ENCODE peak calls at places on chromosomes 13 and 19, in nine cellular contexts. E, F, B, M, K, N, I, G and H are unnamed samples.

GRCh38 chr13:48783181-48783630 is 129.5 kb downstream of the CYSLTR2 start:
- DNase-seq in B (no peak), M (peak), K (peak), G (peak), I (peak), F (peak), N (peak), E (no peak), H (no peak)

GRCh38 chr13:44300895-44301638 is 72.6 kb upstream of the SERP2 start:
- DNase-seq in K (no peak), I (no peak), N (no peak), F (no peak), G (no peak), E (peak), M (peak), B (no peak), H (no peak)

GRCh38 chr19:22882797-22883196 is 50.7 kb downstream of the ZNF723 start:
- DNase-seq in E (no peak), K (no peak), G (peak), M (no peak), N (no peak), F (no peak), B (no peak), I (no peak), H (no peak)

GRCh38 chr13:26067601-26068000 is 15.8 kb upstream of the SHISA2 start:
- DNase-seq in K (no peak), G (no peak), E (no peak), B (no peak), N (no peak), F (no peak), M (no peak), I (no peak), H (no peak)

GRCh38 chr19:55473613-55474012 is 2.8 kb upstream of the ZNF628 start:
- DNase-seq in N (no peak), G (no peak), K (no peak), B (no peak), M (no peak), F (no peak), E (peak), I (no peak), H (no peak)

GRCh38 chr13:67464154-67464553 is 234.0 kb upstream of the PCDH9 start:
- DNase-seq in N (no peak), F (no peak), K (no peak), M (no peak), E (no peak), G (no peak), I (no peak), B (no peak), H (no peak)

GRCh38 chr13:30618186-30618937 is 642 bp downstream of the USPL1 start:
- DNase-seq in B (peak), E (no peak), K (no peak), F (no peak), M (peak), I (no peak), G (peak), N (no peak), H (no peak)

GRCh38 chr19:11708457-11708856 is 30.3 kb downstream of the ZNF823 start:
- DNase-seq in K (no peak), G (no peak), M (no peak), B (no peak), N (no peak), I (no peak), F (no peak), E (no peak), H (no peak)

GRCh38 chr13:113628291-113629270 is 29.4 kb downstream of the ATP4B start:
- DNase-seq in B (no peak), G (no peak), K (no peak), E (no peak), M (no peak), N (no peak), F (no peak), I (no peak), H (no peak)

GRCh38 chr19:51009061-51009891 is 7.9 kb upstream of the KLK8 start:
- DNase-seq in E (no peak), G (no peak), F (no peak), N (no peak), K (no peak), I (no peak), B (no peak), M (no peak), H (no peak)

GRCh38 chr13:29901714-29902631 is 51.6 kb upstream of the UBL3 start:
- DNase-seq in E (peak), G (no peak), F (peak), K (peak), M (no peak), B (peak), I (no peak), N (peak), H (no peak)

GRCh38 chr13:82330499-82330898 is 1551.8 kb downstream of the SLITRK1 start:
- DNase-seq in K (no peak), N (no peak), G (peak), I (no peak), B (no peak), F (no peak), M (no peak), E (no peak), H (no peak)

GRCh38 chr13:48595330-48596127 is 58.2 kb upstream of the CYSLTR2 start:
- DNase-seq in K (peak), I (no peak), N (no peak), G (peak), M (peak), F (peak), E (peak), B (peak), H (peak)

GRCh38 chr19:51195616-51196015 is 29.3 kb upstream of the CD33 start:
- DNase-seq in K (no peak), I (no peak), M (no peak), B (no peak), G (no peak), E (no peak), F (no peak), N (no peak), H (no peak)

GRCh38 chr19:33524024-33524664 is 2.6 kb upstream of the PEPD start:
- DNase-seq in F (no peak), I (no peak), B (no peak), K (no peak), M (no peak), G (no peak), N (no peak), E (no peak), H (no peak)

GRCh38 chr13:37640499-37640898 is 41.9 kb upstream of the POSTN start:
- DNase-seq in G (no peak), B (no peak), F (peak), M (no peak), I (no peak), E (peak), K (no peak), N (no peak), H (peak)

GRCh38 chr13:35518337-35518736 is 41.8 kb upstream of the MAB21L1 start:
- DNase-seq in B (no peak), N (no peak), G (no peak), I (no peak), F (peak), M (no peak), E (no peak), K (no peak), H (no peak)

DNA sequence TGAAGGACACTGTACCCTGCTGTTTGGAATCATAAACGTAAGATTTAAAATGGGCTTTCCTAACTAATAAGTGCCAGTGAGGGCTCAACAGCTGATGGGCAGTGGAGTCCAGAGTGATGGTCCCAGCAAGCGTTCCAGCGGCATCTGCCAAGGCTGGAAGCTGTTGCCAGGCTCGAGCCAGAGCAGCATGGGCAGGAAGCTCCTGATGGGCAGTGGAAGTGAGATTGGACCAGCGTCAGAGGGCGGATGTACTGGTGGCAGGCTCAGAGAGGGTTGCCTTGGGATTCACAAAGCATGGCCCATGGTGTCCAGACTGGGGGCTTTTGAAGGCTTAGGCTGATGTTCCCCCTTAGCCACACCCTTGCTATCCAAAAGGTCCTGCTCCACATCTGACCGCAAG is 30.2 kb downstream of the COL4A2 start:
- DNase-seq in M (no peak), K (no peak), G (no peak), N (no peak), F (no peak), I (no peak), E (no peak), B (no peak), H (no peak)
- TF ChIP-seq CTCF in M (no peak), K (no peak), G (no peak), N (no peak), F (no peak), I (no peak), E (no peak), B (no peak), H (no peak)

GRCh38 chr19:41929536-41930071 is 1.4 kb upstream of the ERFL start:
- DNase-seq in F (no peak), E (no peak), G (no peak), N (no peak), M (no peak), K (no peak), I (no peak), B (no peak), H (no peak)
- TF ChIP-seq CTCF in F (no peak), E (no peak), G (no peak), N (no peak), M (no peak), K (no peak), I (no peak), B (no peak), H (no peak)

DNA sequence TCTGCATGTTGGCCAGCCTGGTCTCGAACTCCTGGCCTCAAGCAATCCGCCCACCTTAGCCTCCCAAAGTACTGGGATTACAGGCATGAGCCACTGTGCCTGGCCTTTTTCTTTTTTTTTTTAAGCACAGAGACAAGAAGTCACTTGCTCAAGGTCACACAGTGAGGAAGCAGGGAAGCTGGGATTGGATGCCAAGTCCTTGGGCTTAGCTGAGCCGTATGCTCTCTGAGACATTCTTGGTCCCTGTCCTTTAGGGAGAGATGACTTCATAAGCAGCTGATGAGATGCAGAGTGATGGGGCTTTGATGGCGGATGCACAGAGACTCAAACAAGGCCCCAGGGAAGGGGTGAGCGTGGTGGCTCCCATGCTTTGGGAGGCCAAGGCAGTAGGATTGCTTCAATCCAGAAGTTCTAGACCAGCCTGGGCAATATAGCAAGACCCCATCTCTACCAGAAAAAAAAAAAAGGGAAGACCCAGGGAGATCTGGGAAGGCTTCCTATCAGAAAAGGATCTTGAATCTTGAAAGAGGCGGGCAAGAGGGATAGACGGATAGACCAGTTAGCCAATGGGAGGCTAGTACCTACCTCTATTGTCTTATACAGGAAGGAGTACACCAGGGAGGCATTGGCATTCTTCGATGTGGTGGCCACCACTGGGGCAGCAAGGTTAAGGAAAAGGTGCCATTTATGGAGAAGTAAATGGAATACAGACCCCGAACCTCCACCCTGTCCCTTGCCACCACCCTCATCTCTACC is 3.9 kb downstream of the AP1M2 start:
- DNase-seq in F (no peak), E (no peak), B (no peak), M (no peak), G (no peak), I (no peak), K (no peak), N (no peak), H (no peak)
- TF ChIP-seq CTCF in F (no peak), E (no peak), B (no peak), M (no peak), G (no peak), I (no peak), K (no peak), N (no peak), H (no peak)

DNA sequence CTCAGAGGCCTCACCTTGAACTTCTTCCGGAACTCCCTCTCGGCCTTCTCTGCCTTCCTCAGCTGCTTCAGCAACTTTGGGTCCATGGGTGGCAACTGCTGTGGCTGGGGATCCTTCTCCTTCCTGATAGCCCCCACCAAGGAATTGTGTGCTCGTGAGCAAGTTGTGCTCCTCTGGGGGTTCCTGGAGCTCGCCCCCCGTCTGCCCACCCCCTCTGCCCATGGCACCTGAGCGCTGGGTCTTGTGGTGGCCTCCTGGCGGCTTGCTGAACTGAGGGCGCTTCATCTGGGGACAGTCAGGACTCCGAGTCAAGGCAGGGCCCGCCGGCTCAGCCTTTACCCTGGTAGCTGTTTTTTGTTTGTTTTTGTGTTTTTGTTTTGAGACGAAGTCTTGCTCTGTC is 11.6 kb downstream of the PRAM1 start:
- DNase-seq in N (no peak), B (no peak), F (no peak), K (no peak), G (no peak), I (no peak), M (no peak), E (no peak), H (no peak)
- TF ChIP-seq CTCF in N (no peak), B (no peak), F (no peak), K (no peak), G (no peak), I (no peak), M (no peak), E (no peak), H (no peak)

GRCh38 chr13:101127741-101128353 is 288.5 kb downstream of the NALCN start:
- DNase-seq in F (no peak), G (peak), M (no peak), E (no peak), K (no peak), B (no peak), N (no peak), I (no peak), H (peak)
- TF ChIP-seq CTCF in F (peak), G (peak), M (peak), E (peak), K (peak), B (peak), N (peak), I (peak), H (peak)

GRCh38 chr19:18304496-18305312 is 18.2 kb downstream of the LSM4 start:
- DNase-seq in I (peak), M (peak), B (peak), K (peak), E (no peak), N (no peak), G (peak), F (no peak), H (peak)

GRCh38 chr19:18308051-18308947 is 14.6 kb downstream of the LSM4 start:
- DNase-seq in N (no peak), F (no peak), K (no peak), M (no peak), E (no peak), G (no peak), I (no peak), B (no peak), H (no peak)

GRCh38 chr19:18308948-18309325 is 13.9 kb downstream of the LSM4 start:
- DNase-seq in G (no peak), E (no peak), B (no peak), K (no peak), M (no peak), I (no peak), F (no peak), N (no peak), H (no peak)

GRCh38 chr19:18306209-18306902 is 16.5 kb downstream of the LSM4 start:
- DNase-seq in I (no peak), N (no peak), K (no peak), E (no peak), M (no peak), B (no peak), G (no peak), F (no peak), H (no peak)

GRCh38 chr19:18306903-18307681 is 15.8 kb downstream of the LSM4 start:
- DNase-seq in N (no peak), B (no peak), F (no peak), K (no peak), M (peak), G (no peak), E (no peak), I (no peak), H (no peak)
- TF ChIP-seq CTCF in N (no peak), B (no peak), F (no peak), K (no peak), M (no peak), G (peak), E (no peak), I (peak), H (no peak)

DNA sequence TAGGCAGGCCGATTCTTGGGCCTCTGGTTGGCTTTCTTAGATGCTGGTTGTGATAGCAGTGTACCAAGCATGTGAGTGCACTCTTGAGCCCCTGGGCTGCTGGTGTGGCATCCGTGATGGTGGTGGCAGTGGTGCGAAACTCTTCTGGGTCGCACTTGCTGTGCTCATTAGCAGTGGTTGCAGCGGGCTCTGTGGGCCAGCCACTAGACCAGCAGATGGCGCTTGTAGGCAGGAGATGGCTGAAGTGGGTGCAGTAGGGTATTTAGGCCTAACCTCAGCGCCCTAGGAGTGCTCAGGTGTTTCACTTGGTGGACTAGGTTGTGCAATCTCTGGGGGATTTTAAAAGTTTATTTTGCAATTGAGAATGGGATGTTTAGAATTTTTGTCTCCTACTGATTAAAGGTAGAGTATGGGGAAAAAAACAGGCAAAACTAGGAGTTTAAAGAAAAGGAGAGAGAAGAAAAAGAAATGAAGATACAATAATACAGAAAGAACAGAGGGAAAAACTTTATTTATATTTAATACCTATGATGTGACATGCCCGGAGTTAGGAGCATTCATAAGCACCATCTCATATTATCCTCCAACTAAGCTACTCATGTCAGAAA is 4.3 kb upstream of the ZNF17 start:
- DNase-seq in M (no peak), E (no peak), B (peak), K (peak), N (no peak), I (no peak), F (no peak), G (peak), H (peak)
- TF ChIP-seq CTCF in M (no peak), E (peak), B (peak), K (no peak), N (peak), I (no peak), F (peak), G (peak), H (peak)

GRCh38 chr13:94988654-94989053 is 276.3 kb upstream of the SOX21 start:
- DNase-seq in G (peak), B (no peak), E (no peak), I (no peak), M (no peak), F (no peak), K (no peak), N (no peak), H (no peak)
- TF ChIP-seq CTCF in G (peak), B (no peak), E (no peak), I (no peak), M (no peak), F (no peak), K (no peak), N (no peak), H (no peak)

GRCh38 chr13:107680115-107680514 is 535.2 kb downstream of the LIG4 start:
- DNase-seq in G (no peak), K (no peak), N (no peak), F (no peak), I (no peak), B (no peak), M (no peak), E (no peak), H (no peak)

GRCh38 chr13:107681611-107682010 is 533.7 kb downstream of the LIG4 start:
- DNase-seq in K (no peak), I (no peak), F (no peak), B (no peak), E (no peak), N (no peak), M (no peak), G (no peak), H (no peak)

GRCh38 chr13:107675847-107676550 is 539.3 kb downstream of the LIG4 start:
- DNase-seq in F (no peak), B (no peak), G (no peak), M (no peak), E (no peak), K (no peak), N (no peak), I (no peak), H (no peak)

GRCh38 chr13:107678075-107678689 is 537.2 kb downstream of the LIG4 start:
- DNase-seq in B (no peak), F (peak), E (no peak), M (no peak), G (no peak), I (no peak), N (no peak), K (no peak), H (no peak)
- TF ChIP-seq CTCF in B (no peak), F (peak), E (peak), M (no peak), G (peak), I (no peak), N (no peak), K (no peak), H (no peak)

GRCh38 chr19:52942371-52943133 is 19.3 kb upstream of the ZNF888 start:
- DNase-seq in E (no peak), B (peak), F (no peak), G (peak), M (peak), K (peak), I (peak), N (no peak), H (peak)
- TF ChIP-seq CTCF in E (no peak), B (no peak), F (no peak), G (peak), M (no peak), K (no peak), I (no peak), N (no peak), H (no peak)